ENCODE peak calls at places on chromosomes 4 and X, in five cellular contexts. D, T, A, P and G are unnamed samples.

GRCh38 chrX:21972721-21973120 is 32.2 kb downstream of the SMS start:
- DNase-seq in T (no peak), A (peak), P (peak), D (no peak), G (peak)

GRCh38 chr4:163866728-163867313 is 372.3 kb downstream of the TMA16 start:
- DNase-seq in T (no peak), P (no peak), D (no peak), A (peak), G (peak)

GRCh38 chr4:162849922-162850321 is 316.8 kb downstream of the NAF1 start:
- DNase-seq in T (no peak), D (no peak), A (no peak), P (no peak), G (no peak)

GRCh38 chrX:106612403-106612789 is 618 bp downstream of the RADX start:
- DNase-seq in D (no peak), P (no peak), A (peak), T (no peak), G (no peak)

GRCh38 chrX:126994011-126994410 is 174.5 kb downstream of the PRR32 start:
- DNase-seq in D (no peak), P (no peak), A (no peak), T (no peak), G (no peak)

GRCh38 chrX:113514906-113515305 is 674.3 kb upstream of the AMOT start:
- DNase-seq in D (no peak), A (no peak), T (no peak), P (no peak), G (no peak)

GRCh38 chr4:76374744-76375143 is 46.2 kb downstream of the CCDC158 start:
- DNase-seq in P (no peak), T (no peak), D (no peak), A (peak), G (no peak)

GRCh38 chrX:55919367-55920221 is 202.0 kb downstream of the RRAGB start:
- DNase-seq in P (no peak), T (no peak), A (no peak), D (no peak), G (no peak)

GRCh38 chr4:38868055-38868965 is 704 bp downstream of the FAM114A1 start:
- DNase-seq in A (peak), D (no peak), P (no peak), T (no peak), G (peak)

GRCh38 chr4:163681208-163681821 is 186.8 kb downstream of the TMA16 start:
- DNase-seq in T (no peak), P (no peak), A (no peak), D (no peak), G (peak)

GRCh38 chrX:79235899-79236298 is 91.4 kb downstream of the GPR174 start:
- DNase-seq in A (no peak), D (no peak), P (no peak), T (no peak), G (no peak)

GRCh38 chr4:20464381-20464780 is 212.7 kb downstream of the SLIT2 start:
- DNase-seq in A (peak), P (peak), T (no peak), D (no peak), G (peak)

GRCh38 chr4:113673450-113673849 is 88.1 kb downstream of the CAMK2D start:
- DNase-seq in T (no peak), D (no peak), P (peak), A (peak), G (peak)

GRCh38 chrX:9942086-9942485 is 25.1 kb upstream of the CLDN34 start:
- DNase-seq in P (no peak), A (no peak), D (no peak), T (no peak), G (no peak)

GRCh38 chrX:13364230-13364629 is 44.4 kb upstream of the ATXN3L start:
- DNase-seq in T (no peak), D (no peak), P (peak), A (no peak), G (peak)

DNA sequence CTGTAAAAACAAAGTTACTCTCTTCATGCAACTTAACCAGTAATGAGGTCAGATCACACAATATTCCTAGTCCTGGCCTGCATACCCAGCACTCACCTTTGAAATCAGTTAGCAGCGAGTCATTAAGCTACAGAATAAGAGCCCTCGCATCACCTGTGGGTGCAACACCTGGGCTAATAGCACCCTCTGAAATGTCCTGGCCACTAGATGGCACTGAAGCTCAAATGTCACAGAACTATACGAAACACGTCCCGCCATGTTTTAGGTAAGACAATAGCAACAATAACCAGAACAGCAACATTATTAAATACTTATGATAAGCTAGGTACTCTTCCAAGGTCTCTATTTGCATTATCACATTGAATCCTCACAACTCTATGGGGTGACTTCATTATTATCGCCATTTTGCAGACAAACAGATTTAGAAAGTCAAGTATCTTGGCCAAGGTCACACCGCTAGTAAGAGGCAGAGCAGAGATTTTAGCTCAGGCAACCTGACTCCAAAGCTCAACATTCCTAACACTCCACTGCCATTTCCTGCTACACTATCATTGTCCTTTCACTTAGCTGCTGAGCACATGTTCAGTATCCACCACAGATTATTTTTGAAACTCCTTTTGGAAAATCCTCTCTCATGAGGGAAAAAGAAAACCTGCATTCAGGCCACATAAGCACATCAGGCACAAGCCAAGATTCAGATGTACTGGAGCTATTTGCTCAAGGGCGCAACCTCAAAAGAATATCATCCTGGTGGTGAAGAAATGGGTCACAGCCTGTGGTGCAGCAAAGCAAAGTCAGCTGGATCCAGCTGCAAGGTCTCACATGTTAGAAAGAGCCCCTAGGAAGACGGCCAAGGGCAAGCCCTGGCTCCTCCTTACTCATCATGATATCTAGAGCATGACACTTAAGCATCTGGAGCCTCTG is 59.5 kb upstream of the KDR start:
- DNase-seq in A (peak), P (no peak), D (no peak), T (no peak), G (peak)
- TF ChIP-seq CTCF in A (peak), P (peak), D (no peak), T (no peak), G (peak)

GRCh38 chrX:15158350-15158735 is 111.5 kb downstream of the ASB9 start:
- DNase-seq in A (no peak), D (no peak), P (no peak), T (no peak), G (no peak)

GRCh38 chrX:15157624-15158023 is 112.3 kb downstream of the ASB9 start:
- DNase-seq in P (no peak), D (no peak), A (no peak), T (no peak), G (no peak)

GRCh38 chrX:15160558-15160957 is 109.3 kb downstream of the ASB9 start:
- DNase-seq in D (no peak), T (no peak), A (no peak), P (no peak), G (no peak)

GRCh38 chrX:15163131-15163530 is 106.8 kb downstream of the ASB9 start:
- DNase-seq in A (no peak), T (no peak), D (no peak), P (no peak), G (no peak)

DNA sequence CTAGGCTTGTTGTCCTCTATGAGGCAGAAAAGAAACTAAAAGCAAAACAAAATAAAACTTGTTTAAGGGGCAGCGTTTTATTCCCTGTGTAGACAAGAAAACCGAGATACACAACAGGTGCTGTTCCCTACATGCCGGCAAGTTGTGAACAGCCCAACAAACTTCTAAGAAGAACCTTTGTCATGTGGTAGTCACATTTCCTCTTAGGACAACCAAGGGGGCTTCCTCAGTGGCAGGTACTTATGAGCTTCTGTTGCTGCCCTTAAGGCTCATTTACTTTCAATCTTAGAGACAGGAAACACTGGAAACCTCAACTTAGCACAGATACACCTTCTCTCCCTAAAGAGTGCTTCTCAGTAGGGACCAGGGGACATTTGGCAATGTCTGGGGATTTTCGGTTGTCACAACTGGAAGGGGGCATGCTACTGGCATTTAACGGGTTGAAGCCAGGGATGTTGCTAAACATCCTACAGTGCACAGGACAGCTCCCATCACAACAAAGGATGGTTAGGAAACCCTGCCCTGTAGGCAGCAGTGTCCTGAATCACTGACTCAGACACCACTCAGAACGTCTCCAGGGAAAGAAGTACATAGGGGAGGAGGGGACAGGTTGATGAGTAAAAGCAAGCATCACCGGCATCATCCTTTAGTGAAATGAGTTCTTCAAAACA is 111.0 kb downstream of the ASB9 start:
- DNase-seq in T (no peak), P (no peak), D (no peak), A (no peak), G (peak)
- TF ChIP-seq CTCF in T (no peak), P (no peak), D (no peak), A (no peak), G (no peak)

GRCh38 chrX:116490091-116490490 is 27.3 kb upstream of the CT83 start:
- DNase-seq in A (no peak), P (no peak), T (no peak), D (no peak), G (peak)
- TF ChIP-seq CTCF in A (no peak), P (peak), T (no peak), D (peak), G (peak)

DNA sequence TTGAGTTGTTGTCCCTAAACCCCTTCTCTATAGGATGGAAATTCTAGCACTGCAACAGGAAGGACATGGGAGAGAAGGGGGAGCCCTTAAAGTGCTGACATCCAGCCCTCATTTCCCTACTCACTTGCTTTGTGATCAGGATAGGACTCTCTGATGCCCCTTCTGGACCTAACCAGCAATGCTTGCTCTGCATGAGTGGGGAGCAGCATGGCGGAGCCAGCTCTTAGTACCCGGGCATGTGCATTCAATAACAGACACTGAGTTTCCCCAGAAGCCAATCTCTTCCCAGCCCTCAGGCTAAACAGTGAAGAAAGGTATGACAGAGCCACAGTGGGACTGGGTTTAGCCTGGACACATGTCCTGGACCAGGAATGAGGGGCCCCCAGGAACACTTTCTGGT is 14.0 kb downstream of the SOD3 start:
- DNase-seq in P (no peak), A (no peak), D (no peak), T (no peak), G (no peak)
- TF ChIP-seq CTCF in P (peak), A (peak), D (no peak), T (no peak), G (peak)